ENCODE peak calls at places on chromosomes 13 and 19, in nine cellular contexts. Q is activated naive CD4-positive, alpha-beta T cell treated with anti-CD3 and anti-CD28 coated beads, Interleukin-2, amount 50 U/mL, for 72 hours; I is stimulated activated CD4-positive, alpha-beta T cell treated with anti-CD3 and anti-CD28 coated beads, Interleukin-15, amount 100 ng/mL, for 1 hour; V is tibial artery; K is AG04450; J is right atrium auricular region; W is non-pigmented ciliary epithelial cell; P is NCI-H748 treated with DMSO at 0.1 percent for 48 hours; Z is thoracic aorta. G is an unnamed sample.

GRCh38 chr13:67296511-67296910 is 66.4 kb upstream of the PCDH9 start:
- DNase-seq in V (no peak), W (no peak), I (no peak), P (no peak), K (no peak), J (no peak), Q (no peak), Z (no peak), G (no peak)

GRCh38 chr13:75596657-75597182 is 39.4 kb upstream of the LMO7 start:
- DNase-seq in J (no peak), Q (no peak), K (no peak), W (no peak), I (no peak), P (no peak), V (no peak), Z (no peak), G (no peak)

GRCh38 chr13:74732736-74733135 is 598.5 kb upstream of the KLF12 start:
- DNase-seq in P (no peak), J (no peak), Z (no peak), V (no peak), Q (no peak), W (no peak), K (no peak), I (no peak), G (no peak)

GRCh38 chr13:31793246-31793645 is 53.9 kb downstream of the RXFP2 start:
- DNase-seq in V (no peak), J (no peak), Z (no peak), I (no peak), P (no peak), Q (no peak), K (peak), W (no peak), G (no peak)

GRCh38 chr19:1355974-1356865 is 27.5 kb upstream of the NDUFS7 start:
- DNase-seq in Q (no peak), W (no peak), P (no peak), V (no peak), K (no peak), Z (no peak), J (no peak), I (no peak), G (no peak)

GRCh38 chr19:49151339-49152217 is 3.6 kb downstream of the HRC start:
- DNase-seq in V (peak), Q (peak), P (peak), K (no peak), J (no peak), I (no peak), W (no peak), Z (no peak), G (no peak)

GRCh38 chr13:33686772-33687480 is 131.0 kb upstream of the RFC3 start:
- DNase-seq in Z (no peak), J (no peak), I (no peak), W (no peak), P (no peak), K (no peak), V (no peak), Q (no peak), G (no peak)

GRCh38 chr13:114339779-114340534 is 25.7 kb downstream of the CHAMP1 start:
- DNase-seq in J (no peak), K (no peak), P (peak), I (no peak), V (no peak), Q (no peak), W (no peak), Z (no peak), G (no peak)

GRCh38 chr19:41193420-41194156 is 569 bp downstream of the CYP2S1 start:
- DNase-seq in V (no peak), I (no peak), W (no peak), K (no peak), Q (no peak), Z (no peak), J (no peak), P (no peak), G (no peak)

GRCh38 chr19:4284176-4284958 is 5.3 kb downstream of the SHD start:
- DNase-seq in P (no peak), J (no peak), K (no peak), V (no peak), I (no peak), Q (no peak), Z (no peak), W (no peak), G (no peak)

GRCh38 chr19:5893296-5893903 is 10.2 kb downstream of the NDUFA11 start:
- DNase-seq in K (no peak), W (no peak), J (no peak), V (no peak), Z (no peak), P (no peak), I (no peak), Q (no peak), G (no peak)

GRCh38 chr19:33398361-33399060 is 25.0 kb downstream of the CEBPG start:
- DNase-seq in Q (no peak), V (peak), W (no peak), J (no peak), I (no peak), P (no peak), Z (no peak), K (no peak), G (no peak)

GRCh38 chr19:33459220-33459619 is 62.4 kb downstream of the PEPD start:
- DNase-seq in K (no peak), I (no peak), Z (no peak), P (no peak), W (no peak), J (no peak), V (no peak), Q (no peak), G (no peak)

GRCh38 chr13:90232291-90232690 is 1115.2 kb upstream of the MIR17HG start:
- DNase-seq in W (no peak), P (no peak), Z (no peak), V (no peak), K (no peak), J (no peak), I (no peak), Q (no peak), G (no peak)

GRCh38 chr13:110133425-110134235 is 173.3 kb downstream of the COL4A1 start:
- DNase-seq in V (no peak), J (peak), I (no peak), P (no peak), Q (no peak), Z (no peak), W (no peak), K (no peak), G (no peak)

GRCh38 chr19:996051-996838 is 4.0 kb upstream of the GRIN3B start:
- DNase-seq in P (no peak), Z (no peak), W (no peak), I (peak), Q (peak), V (no peak), K (no peak), J (no peak), G (no peak)

GRCh38 chr19:44643605-44644390 is at the start of gene PVR:
- DNase-seq in I (peak), V (peak), P (peak), Z (peak), Q (peak), J (peak), W (no peak), K (no peak), G (peak)

GRCh38 chr19:51016798-51017683 is 2.5 kb downstream of the KLK10 start:
- DNase-seq in I (peak), V (no peak), J (peak), Q (peak), Z (no peak), W (no peak), K (no peak), P (peak), G (no peak)

GRCh38 chr13:79767126-79767525 is 286.2 kb downstream of the NDFIP2 start:
- DNase-seq in J (no peak), K (no peak), Z (no peak), V (no peak), I (no peak), Q (no peak), W (no peak), P (no peak), G (no peak)

GRCh38 chr13:108919036-108919907 is 289.9 kb downstream of the MYO16 start:
- DNase-seq in Z (no peak), Q (no peak), I (no peak), J (no peak), W (no peak), V (no peak), P (no peak), K (no peak), G (no peak)

GRCh38 chr19:58577581-58578429 is 4.7 kb upstream of the MZF1 start:
- DNase-seq in J (peak), I (no peak), P (no peak), V (peak), W (no peak), Q (no peak), K (no peak), Z (no peak), G (peak)

GRCh38 chr13:48890386-48890785 is 85.3 kb upstream of the FNDC3A start:
- DNase-seq in V (no peak), Q (no peak), P (no peak), Z (no peak), W (no peak), J (no peak), K (no peak), I (no peak), G (no peak)